ENCODE peak calls at places on chromosome X, in six cellular contexts. V is fibroblast of the aortic adventitia; B is GM12865; Y is CD8-positive, alpha-beta T cell; U is cardiac muscle cell; F is transverse colon. T is an unnamed sample.

GRCh38 chrX:123988423-123989116 is 27.1 kb downstream of the STAG2 start:
- DNase-seq in V (no peak), B (no peak), Y (no peak), U (no peak), F (no peak), T (no peak)

GRCh38 chrX:24204958-24205357 is 55.4 kb downstream of the ZFX start:
- DNase-seq in V (no peak), B (no peak), Y (no peak), U (no peak), F (no peak), T (no peak)

GRCh38 chrX:100994352-100995281 is 25.1 kb downstream of the ARL13A start:
- DNase-seq in V (peak), B (peak), Y (no peak), U (peak), F (no peak), T (peak)

GRCh38 chrX:19624754-19625153 is 109.4 kb upstream of the MAP3K15 start:
- DNase-seq in V (no peak), B (no peak), Y (no peak), U (no peak), F (no peak), T (peak)

GRCh38 chrX:25156323-25156722 is 140.6 kb upstream of the ARX start:
- DNase-seq in V (no peak), B (no peak), Y (no peak), U (no peak), F (no peak), T (peak)

GRCh38 chrX:68090266-68090665 is 343.0 kb downstream of the OPHN1 start:
- DNase-seq in V (peak), B (no peak), Y (no peak), U (no peak), F (no peak), T (no peak)

GRCh38 chrX:74434336-74434735 is 13.0 kb downstream of the SLC16A2 start:
- DNase-seq in V (no peak), B (no peak), Y (no peak), U (no peak), F (no peak), T (no peak)

GRCh38 chrX:10173331-10173900 is 16.6 kb downstream of the CLCN4 start:
- DNase-seq in V (peak), B (no peak), Y (no peak), U (peak), F (no peak), T (peak)

GRCh38 chrX:130159776-130160175 is 5.9 kb downstream of the AIFM1 start:
- DNase-seq in V (no peak), B (no peak), Y (no peak), U (no peak), F (no peak), T (no peak)

GRCh38 chrX:9821581-9821980 is 35.4 kb downstream of the SHROOM2 start:
- DNase-seq in V (no peak), B (no peak), Y (no peak), U (no peak), F (no peak), T (no peak)

GRCh38 chrX:78839711-78840110 is 92.2 kb downstream of the LPAR4 start:
- DNase-seq in V (no peak), B (no peak), Y (no peak), U (no peak), F (no peak), T (no peak)

GRCh38 chrX:83022020-83022419 is 486.1 kb upstream of the POU3F4 start:
- DNase-seq in V (no peak), B (no peak), Y (no peak), U (no peak), F (no peak), T (no peak)

GRCh38 chrX:130103605-130104004 is 6.7 kb downstream of the ELF4 start:
- DNase-seq in V (no peak), B (no peak), Y (no peak), U (no peak), F (no peak), T (no peak)

GRCh38 chrX:39774804-39775112 is 323.0 kb downstream of the BCOR start:
- DNase-seq in V (no peak), B (no peak), Y (no peak), U (no peak), F (no peak), T (no peak)

GRCh38 chrX:100609591-100609990 is 24.9 kb downstream of the TNMD start:
- DNase-seq in V (no peak), B (no peak), Y (no peak), U (no peak), F (no peak), T (no peak)

GRCh38 chrX:118038614-118039365 is 77.8 kb downstream of the KLHL13 start:
- DNase-seq in V (no peak), B (no peak), Y (no peak), U (no peak), F (no peak), T (no peak)

GRCh38 chrX:66915893-66916292 is 277.0 kb upstream of the EDA2R start:
- DNase-seq in V (no peak), B (no peak), Y (no peak), U (no peak), F (no peak), T (no peak)

GRCh38 chrX:12984629-12985303 is 9.9 kb downstream of the TMSB4X start:
- DNase-seq in V (peak), B (peak), Y (peak), U (peak), F (peak), T (peak)

GRCh38 chrX:129661369-129661768 is 6.6 kb upstream of the APLN start:
- DNase-seq in V (no peak), B (no peak), Y (no peak), U (no peak), F (no peak), T (no peak)

GRCh38 chrX:136295380-136295779 is 5.4 kb upstream of the ADGRG4 start:
- DNase-seq in V (no peak), B (no peak), Y (no peak), U (no peak), F (no peak), T (no peak)

GRCh38 chrX:147890766-147891165 is 21.0 kb upstream of the FMR1 start:
- DNase-seq in V (no peak), B (no peak), Y (no peak), U (no peak), F (no peak), T (no peak)

GRCh38 chrX:49198540-49199314 is 1.3 kb downstream of the SYP start:
- DNase-seq in V (no peak), B (no peak), Y (no peak), U (no peak), F (no peak), T (no peak)

GRCh38 chrX:141221611-141222010 is 20.7 kb downstream of the SPANXC start:
- DNase-seq in V (no peak), B (no peak), Y (no peak), U (no peak), F (no peak), T (no peak)

GRCh38 chrX:53048169-53049126 is at the start of gene GPR173:
- DNase-seq in V (peak), B (no peak), Y (no peak), U (peak), F (peak), T (peak)

GRCh38 chrX:69264134-69264533 is 98.9 kb upstream of the PJA1 start:
- DNase-seq in V (no peak), B (no peak), Y (no peak), U (no peak), F (no peak), T (no peak)

GRCh38 chrX:19593684-19594083 is 78.4 kb upstream of the MAP3K15 start:
- DNase-seq in V (peak), B (peak), Y (no peak), U (peak), F (no peak), T (peak)

GRCh38 chrX:115650916-115651315 is 89.9 kb downstream of the PLS3 start:
- DNase-seq in V (peak), B (peak), Y (no peak), U (peak), F (peak), T (peak)

GRCh38 chrX:129115104-129115503 is 408.2 kb downstream of the SMARCA1 start:
- DNase-seq in V (no peak), B (peak), Y (no peak), U (peak), F (peak), T (peak)

GRCh38 chrX:150693782-150694574 is 782 bp downstream of the MTMR1 start:
- DNase-seq in V (peak), B (peak), Y (peak), U (peak), F (peak), T (peak)

GRCh38 chrX:38654302-38654701 is 93.0 kb downstream of the TSPAN7 start:
- DNase-seq in V (peak), B (peak), Y (no peak), U (peak), F (no peak), T (peak)

GRCh38 chrX:70264784-70265183 is 3.4 kb upstream of the ARR3 start:
- DNase-seq in V (no peak), B (no peak), Y (no peak), U (peak), F (no peak), T (no peak)

GRCh38 chrX:28391528-28391927 is 195.7 kb upstream of the IL1RAPL1 start:
- DNase-seq in V (no peak), B (no peak), Y (no peak), U (peak), F (no peak), T (peak)

GRCh38 chrX:155857561-155857960 is 23.6 kb upstream of the VAMP7 start:
- DNase-seq in V (peak), B (peak), Y (no peak), U (peak), F (no peak), T (peak)

GRCh38 chrX:130974323-130974722 is 71.3 kb upstream of the ENOX2 start:
- DNase-seq in V (peak), B (no peak), Y (no peak), U (peak), F (no peak), T (no peak)

GRCh38 chrX:8484360-8484759 is 19.7 kb downstream of the VCX3B start:
- DNase-seq in V (no peak), B (no peak), Y (no peak), U (no peak), F (no peak), T (no peak)

GRCh38 chrX:27815209-27815608 is 7.4 kb downstream of the MAGEB10 start:
- DNase-seq in V (peak), B (no peak), Y (no peak), U (peak), F (no peak), T (no peak)

GRCh38 chrX:56995271-56995994 is at the start of gene SPIN3:
- DNase-seq in V (peak), B (peak), Y (peak), U (peak), F (peak), T (peak)

GRCh38 chrX:140343226-140343873 is 161.5 kb downstream of the SOX3 start:
- DNase-seq in V (no peak), B (no peak), Y (no peak), U (no peak), F (no peak), T (no peak)

GRCh38 chrX:50567636-50568035 is 97.0 kb upstream of the DGKK start:
- DNase-seq in V (no peak), B (no peak), Y (no peak), U (no peak), F (no peak), T (no peak)

GRCh38 chrX:119240356-119240755 is 4.3 kb downstream of the PGRMC1 start:
- DNase-seq in V (peak), B (no peak), Y (no peak), U (peak), F (no peak), T (peak)

GRCh38 chrX:119236599-119237525 is 777 bp downstream of the PGRMC1 start:
- DNase-seq in V (peak), B (peak), Y (no peak), U (peak), F (peak), T (peak)

GRCh38 chrX:119237526-119238035 is 1.5 kb downstream of the PGRMC1 start:
- DNase-seq in V (no peak), B (no peak), Y (no peak), U (peak), F (no peak), T (no peak)

GRCh38 chrX:119235872-119236598 is at the start of gene PGRMC1:
- DNase-seq in V (peak), B (peak), Y (peak), U (peak), F (peak), T (peak)

DNA sequence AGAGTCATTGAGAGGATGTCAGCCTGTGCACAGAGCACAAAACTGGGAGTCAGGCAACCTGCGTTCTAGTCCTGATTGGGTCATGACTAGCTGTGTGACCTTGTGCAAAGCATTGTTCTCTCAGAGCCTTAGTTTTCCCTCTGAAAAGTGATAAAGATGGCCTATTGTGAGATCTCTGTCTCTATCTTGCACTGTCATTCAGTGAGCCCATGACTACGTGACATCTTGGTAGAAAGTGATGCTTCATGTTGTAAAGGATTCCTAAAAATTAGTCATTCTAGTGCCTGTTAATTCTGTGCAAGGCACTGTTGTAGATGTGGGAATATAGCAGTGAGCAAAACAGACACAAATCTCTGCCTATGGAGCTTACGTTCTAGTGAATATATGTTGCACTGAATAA is 2.5 kb downstream of the PGRMC1 start:
- DNase-seq in V (peak), B (no peak), Y (no peak), U (peak), F (no peak), T (no peak)
- H3K4me3 ChIP-seq in V (peak), B (no peak), Y (no peak), U (peak), F (no peak), T (peak)

GRCh38 chrX:16577483-16578029 is 72.4 kb upstream of the S100G start:
- DNase-seq in V (no peak), B (no peak), Y (no peak), U (no peak), F (no peak), T (no peak)
- TF ChIP-seq CTCF in V (no peak), B (no peak), Y (no peak), U (no peak), F (no peak), T (no peak)

GRCh38 chrX:32572644-32573043 is 638.7 kb downstream of the DMD start:
- DNase-seq in V (no peak), B (no peak), Y (no peak), U (no peak), F (no peak), T (no peak)
- H3K4me3 ChIP-seq in V (no peak), B (no peak), Y (no peak), U (no peak), F (no peak), T (no peak)

DNA sequence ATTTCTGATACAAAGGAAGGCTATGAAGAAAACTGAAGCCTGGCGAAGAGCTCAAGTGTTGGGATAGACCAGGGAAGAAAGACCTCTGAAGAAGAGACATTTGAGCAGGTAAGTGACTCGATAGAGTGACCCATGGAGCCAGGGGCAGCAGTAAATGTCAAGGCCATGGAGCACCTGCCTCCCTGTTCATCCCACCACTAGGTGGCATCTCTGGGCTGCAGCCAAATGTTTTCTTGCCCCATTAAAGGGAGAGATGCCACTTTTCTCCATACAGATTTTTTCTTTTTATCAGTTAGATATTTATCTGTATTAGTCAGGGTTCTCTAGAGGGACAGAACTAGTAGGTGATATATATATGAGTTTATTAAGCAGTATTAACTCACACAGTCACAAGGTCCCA is 4.9 kb upstream of the ZNF81 start:
- DNase-seq in V (peak), B (peak), Y (peak), U (peak), F (peak), T (peak)
- TF ChIP-seq CTCF in V (peak), B (peak), Y (peak), U (peak), F (peak), T (peak)

DNA sequence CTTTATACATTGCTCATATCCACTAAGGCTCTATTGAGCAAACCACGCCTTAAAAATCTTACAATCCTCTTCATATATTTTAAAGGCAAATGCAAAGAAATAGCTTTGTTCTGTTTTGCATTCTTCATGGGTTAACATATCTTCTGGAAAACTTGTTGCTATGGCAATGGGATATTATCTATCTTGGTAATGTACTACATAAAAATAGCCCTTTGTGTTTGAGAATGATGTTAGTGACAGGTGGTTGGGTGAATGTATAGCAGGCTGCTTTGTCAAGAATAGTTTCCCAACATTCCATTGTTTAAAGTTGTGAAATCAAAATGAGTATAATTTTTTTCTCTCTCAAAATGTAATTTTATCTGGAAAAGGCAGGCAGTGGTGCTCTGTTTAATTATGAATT is 16.8 kb downstream of the REPS2 start:
- DNase-seq in V (peak), B (no peak), Y (no peak), U (peak), F (no peak), T (no peak)
- H3K4me3 ChIP-seq in V (no peak), B (no peak), Y (no peak), U (no peak), F (no peak), T (no peak)

GRCh38 chrX:102720237-102721168 is at the start of gene GPRASP3:
- DNase-seq in V (peak), B (peak), Y (peak), U (peak), F (peak), T (peak)

GRCh38 chrX:102727761-102728160 is 7.2 kb downstream of the GPRASP3 start:
- DNase-seq in V (no peak), B (no peak), Y (no peak), U (no peak), F (no peak), T (no peak)

GRCh38 chrX:102728646-102729045 is 8.1 kb downstream of the GPRASP3 start:
- DNase-seq in V (no peak), B (no peak), Y (no peak), U (no peak), F (no peak), T (no peak)

DNA sequence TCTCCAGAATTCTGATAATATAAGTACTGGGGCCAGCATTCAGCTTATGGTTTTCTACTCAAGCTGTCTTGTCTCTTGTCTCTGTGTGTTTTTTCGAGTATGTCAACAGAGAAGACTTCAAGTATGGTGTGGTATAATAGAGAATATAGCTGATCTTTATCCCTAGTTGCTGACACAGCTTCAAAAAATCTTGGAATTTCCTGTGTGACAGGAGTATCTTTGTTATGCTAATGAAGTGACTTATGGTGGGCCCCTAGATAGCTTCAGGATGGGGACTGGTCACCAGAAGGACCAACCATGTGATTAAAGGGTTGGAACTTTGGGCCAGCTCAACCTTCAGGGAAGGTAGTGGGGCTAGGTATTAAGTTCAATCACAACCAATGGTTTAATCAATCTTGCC is 2.9 kb downstream of the GPRASP3 start:
- DNase-seq in V (no peak), B (no peak), Y (no peak), U (no peak), F (no peak), T (no peak)
- TF ChIP-seq CTCF in V (no peak), B (no peak), Y (no peak), U (no peak), F (no peak), T (no peak)

GRCh38 chrX:34884693-34885277 is 57.8 kb upstream of the FAM47B start:
- DNase-seq in V (peak), B (no peak), Y (no peak), U (peak), F (no peak), T (peak)
- H3K4me3 ChIP-seq in V (no peak), B (no peak), Y (no peak), U (no peak), F (no peak), T (no peak)

GRCh38 chrX:145190801-145191389 is 56.4 kb upstream of the SPANXN1 start:
- DNase-seq in V (peak), B (no peak), Y (no peak), U (peak), F (no peak), T (peak)
- TF ChIP-seq CTCF in V (peak), B (peak), Y (no peak), U (peak), F (no peak), T (peak)